ENCODE peak calls at places on chromosomes 13 and 19, in eight cellular contexts. G is stimulated activated CD8-positive, alpha-beta memory T cell treated with anti-CD3 and anti-CD28 coated beads, Interleukin-2, amount 100 ng/mL, for 1 hour; R is left cardiac atrium; M is T-helper 2 cell; C is heart left ventricle; F is CD4-positive, alpha-beta T cell; J is smooth muscle cell of the brain vasculature; S is A549. U is an unnamed sample.

GRCh38 chr13:34340534-34340933 is 522.6 kb downstream of the RFC3 start:
- DNase-seq in R (no peak), J (no peak), C (no peak), M (no peak), F (no peak), G (no peak), S (no peak), U (no peak)

GRCh38 chr19:17243854-17244617 is 1.7 kb downstream of the NR2F6 start:
- DNase-seq in F (no peak), G (no peak), J (no peak), S (no peak), C (peak), R (peak), M (no peak), U (no peak)

GRCh38 chr19:52997975-52998374 is 15.7 kb upstream of the ERVV-1 start:
- DNase-seq in C (no peak), S (no peak), J (no peak), M (no peak), F (no peak), R (no peak), G (no peak), U (no peak)

GRCh38 chr13:28531195-28531955 is 36.4 kb upstream of the FLT1 start:
- DNase-seq in M (no peak), S (no peak), J (no peak), C (peak), R (peak), G (no peak), F (no peak), U (no peak)

GRCh38 chr19:11164879-11165406 is 9.4 kb upstream of the SPC24 start:
- DNase-seq in J (no peak), G (no peak), M (no peak), F (no peak), C (peak), R (peak), S (no peak), U (no peak)

GRCh38 chr19:5828661-5829566 is 10.6 kb downstream of the FUT6 start:
- DNase-seq in G (no peak), J (no peak), F (peak), C (no peak), R (peak), S (no peak), M (no peak), U (no peak)

GRCh38 chr13:112765734-112766133 is 75.9 kb downstream of the ATP11A start:
- DNase-seq in M (no peak), F (no peak), G (no peak), C (no peak), R (no peak), S (no peak), J (no peak), U (no peak)

GRCh38 chr13:66585669-66586203 is 644.4 kb downstream of the PCDH9 start:
- DNase-seq in S (no peak), M (no peak), J (no peak), F (no peak), G (no peak), C (no peak), R (no peak), U (no peak)

GRCh38 chr19:281156-281853 is 9.9 kb downstream of the PLPP2 start:
- DNase-seq in C (no peak), F (no peak), J (no peak), G (no peak), M (no peak), S (no peak), R (no peak), U (no peak)

U was measured in chondrocyte.